ENCODE peak calls at places on chromosomes 12 and 14, in eight cellular contexts. D is hepatocyte, X is neural crest cell, A is lung, K is endothelial cell of umbilical vein, J is Calu3, P is brain microvascular endothelial cell, I is type B pancreatic cell. Q is an unnamed sample.

GRCh38 chr12:107404981-107405380 is 280.6 kb upstream of the PWP1 start:
- DNase-seq in D (peak), X (no peak), A (no peak), K (peak), J (peak), P (peak), I (no peak), Q (no peak)

GRCh38 chr12:130945793-130946492 is 7.8 kb upstream of the ADGRD1 start:
- DNase-seq in D (no peak), X (no peak), A (no peak), K (no peak), J (no peak), P (no peak), I (no peak), Q (no peak)

GRCh38 chr12:88996389-88996788 is 355.9 kb downstream of the DUSP6 start:
- DNase-seq in D (no peak), X (no peak), A (no peak), K (peak), J (no peak), P (no peak), I (no peak), Q (no peak)

GRCh38 chr12:53051058-53051880 is 1.4 kb downstream of the TNS2 start:
- DNase-seq in D (peak), X (no peak), A (peak), K (peak), J (no peak), P (peak), I (no peak), Q (peak)

GRCh38 chr12:16668198-16668597 is 62.2 kb upstream of the LMO3 start:
- DNase-seq in D (no peak), X (no peak), A (no peak), K (no peak), J (no peak), P (no peak), I (no peak), Q (no peak)

GRCh38 chr14:26841361-26841760 is 243.5 kb upstream of the NOVA1 start:
- DNase-seq in D (peak), X (no peak), A (no peak), K (peak), J (no peak), P (no peak), I (no peak), Q (no peak)

GRCh38 chr12:8698830-8699330 is 1.1 kb downstream of the RIMKLB start:
- DNase-seq in D (no peak), X (no peak), A (no peak), K (peak), J (no peak), P (no peak), I (no peak), Q (no peak)

GRCh38 chr12:104376650-104377506 is 73.3 kb downstream of the EID3 start:
- DNase-seq in D (no peak), X (no peak), A (no peak), K (no peak), J (no peak), P (no peak), I (no peak), Q (no peak)

GRCh38 chr14:75543258-75543657 is 21.0 kb downstream of the BATF start:
- DNase-seq in D (no peak), X (no peak), A (no peak), K (no peak), J (no peak), P (no peak), I (no peak), Q (no peak)

GRCh38 chr14:66643344-66643743 is 135.4 kb downstream of the GPHN start:
- DNase-seq in D (no peak), X (no peak), A (no peak), K (peak), J (no peak), P (no peak), I (no peak), Q (no peak)

GRCh38 chr12:88308825-88309224 is 166.7 kb downstream of the TMTC3 start:
- DNase-seq in D (no peak), X (no peak), A (no peak), K (peak), J (no peak), P (peak), I (no peak), Q (no peak)

GRCh38 chr14:20662968-20663731 is 21.2 kb upstream of the RNASE4 start:
- DNase-seq in D (peak), X (no peak), A (peak), K (peak), J (peak), P (peak), I (no peak), Q (no peak)

GRCh38 chr12:109718390-109718789 is 4.8 kb downstream of the FAM222A start:
- DNase-seq in D (peak), X (peak), A (no peak), K (no peak), J (no peak), P (no peak), I (no peak), Q (no peak)

GRCh38 chr12:42187799-42188198 is 43.1 kb upstream of the GXYLT1 start:
- DNase-seq in D (peak), X (no peak), A (no peak), K (no peak), J (no peak), P (no peak), I (no peak), Q (no peak)

GRCh38 chr14:103696027-103696402 is 19.2 kb downstream of the XRCC3 start:
- DNase-seq in D (no peak), X (no peak), A (no peak), K (no peak), J (no peak), P (no peak), I (no peak), Q (no peak)

GRCh38 chr12:108793756-108794441 is 62.6 kb upstream of the CORO1C start:
- DNase-seq in D (no peak), X (no peak), A (no peak), K (no peak), J (no peak), P (no peak), I (no peak), Q (no peak)

GRCh38 chr14:58638231-58639205 is 756 bp downstream of the DACT1 start:
- DNase-seq in D (peak), X (peak), A (no peak), K (peak), J (peak), P (no peak), I (no peak), Q (peak)

GRCh38 chr14:50666772-50667490 is 1.2 kb downstream of the SAV1 start:
- DNase-seq in D (peak), X (no peak), A (no peak), K (peak), J (peak), P (peak), I (no peak), Q (peak)

GRCh38 chr14:68894123-68894522 is 85.0 kb downstream of the ACTN1 start:
- DNase-seq in D (no peak), X (no peak), A (no peak), K (peak), J (no peak), P (peak), I (no peak), Q (no peak)

GRCh38 chr14:23308721-23309445 is 2.2 kb downstream of the BCL2L2 start:
- DNase-seq in D (no peak), X (no peak), A (no peak), K (no peak), J (no peak), P (no peak), I (no peak), Q (no peak)

GRCh38 chr12:12714276-12715001 is 2.7 kb upstream of the CDKN1B start:
- DNase-seq in D (peak), X (no peak), A (no peak), K (peak), J (peak), P (no peak), I (no peak), Q (no peak)

GRCh38 chr14:22797017-22797917 is 18.0 kb downstream of the SLC7A7 start:
- DNase-seq in D (peak), X (no peak), A (no peak), K (no peak), J (no peak), P (no peak), I (no peak), Q (no peak)

GRCh38 chr12:75628916-75629315 is 117.5 kb upstream of the KRR1 start:
- DNase-seq in D (no peak), X (no peak), A (no peak), K (no peak), J (no peak), P (no peak), I (no peak), Q (no peak)

GRCh38 chr12:127144770-127145169 is 1122.2 kb upstream of the TMEM132C start:
- DNase-seq in D (no peak), X (no peak), A (no peak), K (no peak), J (no peak), P (no peak), I (no peak), Q (no peak)

GRCh38 chr14:89351364-89351957 is 65.6 kb downstream of the FOXN3 start:
- DNase-seq in D (peak), X (no peak), A (peak), K (peak), J (no peak), P (no peak), I (no peak), Q (no peak)

GRCh38 chr14:77123381-77124344 is 17.9 kb downstream of the ZDHHC22 start:
- DNase-seq in D (peak), X (no peak), A (peak), K (no peak), J (peak), P (no peak), I (no peak), Q (no peak)

GRCh38 chr14:77125275-77126073 is 16.1 kb downstream of the ZDHHC22 start:
- DNase-seq in D (no peak), X (no peak), A (no peak), K (no peak), J (no peak), P (no peak), I (no peak), Q (no peak)

GRCh38 chr14:77126461-77126990 is 15.1 kb downstream of the ZDHHC22 start:
- DNase-seq in D (no peak), X (no peak), A (no peak), K (no peak), J (no peak), P (no peak), I (no peak), Q (no peak)

GRCh38 chr14:77124345-77125274 is 17.0 kb downstream of the ZDHHC22 start:
- DNase-seq in D (peak), X (peak), A (no peak), K (peak), J (peak), P (no peak), I (no peak), Q (peak)

DNA sequence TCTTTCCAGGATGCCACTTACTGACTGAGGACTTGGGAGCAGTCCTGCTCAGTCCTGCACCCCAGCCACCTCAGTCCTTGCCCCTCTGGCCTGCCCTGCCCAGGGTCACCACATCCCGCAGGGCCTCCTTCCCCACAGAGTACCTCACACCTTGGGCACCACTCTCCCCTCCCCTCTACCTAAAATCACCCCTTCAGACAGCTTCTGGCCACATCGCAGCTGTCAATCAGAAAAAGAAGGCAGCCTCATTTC is 15.6 kb downstream of the ZDHHC22 start:
- DNase-seq in D (no peak), X (no peak), A (no peak), K (no peak), J (no peak), P (no peak), I (no peak), Q (no peak)
- TF ChIP-seq CTCF in D (no peak), X (no peak), A (no peak), K (no peak), J (no peak), P (no peak), I (no peak), Q (no peak)

DNA sequence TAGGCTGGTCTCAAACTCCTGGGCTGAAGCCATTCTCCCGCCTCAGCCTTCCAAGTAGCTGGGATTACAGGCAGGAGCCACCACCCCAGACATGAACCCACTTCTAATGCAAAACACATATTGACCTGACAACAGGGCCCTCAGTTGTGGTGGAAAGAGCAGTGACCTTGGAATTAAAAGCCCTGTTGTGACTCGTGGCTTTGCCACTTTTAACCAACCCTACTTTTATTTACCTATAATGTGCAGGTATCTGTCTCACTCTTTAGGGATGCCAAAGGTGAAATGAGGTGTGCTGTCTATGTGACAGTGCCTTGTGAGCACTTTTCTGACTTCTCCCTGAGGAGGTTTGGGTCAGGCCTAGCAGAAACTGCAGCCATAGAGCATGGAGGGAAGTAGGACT is 132.8 kb upstream of the DNM1L start:
- DNase-seq in D (no peak), X (no peak), A (no peak), K (no peak), J (no peak), P (no peak), I (no peak), Q (no peak)
- TF ChIP-seq CTCF in D (no peak), X (no peak), A (no peak), K (no peak), J (no peak), P (no peak), I (no peak), Q (no peak)

GRCh38 chr14:32384464-32384863 is 55.4 kb downstream of the AKAP6 start:
- DNase-seq in D (no peak), X (no peak), A (no peak), K (no peak), J (no peak), P (no peak), I (no peak), Q (no peak)

GRCh38 chr14:32383337-32384009 is 54.4 kb downstream of the AKAP6 start:
- DNase-seq in D (no peak), X (no peak), A (no peak), K (no peak), J (no peak), P (no peak), I (no peak), Q (no peak)

GRCh38 chr14:32379447-32379846 is 50.3 kb downstream of the AKAP6 start:
- DNase-seq in D (no peak), X (no peak), A (no peak), K (no peak), J (no peak), P (no peak), I (no peak), Q (no peak)

GRCh38 chr14:32381869-32382268 is 52.8 kb downstream of the AKAP6 start:
- DNase-seq in D (no peak), X (no peak), A (no peak), K (no peak), J (no peak), P (no peak), I (no peak), Q (no peak)

GRCh38 chr14:32382704-32383103 is 53.6 kb downstream of the AKAP6 start:
- DNase-seq in D (no peak), X (no peak), A (no peak), K (no peak), J (peak), P (no peak), I (no peak), Q (no peak)
- TF ChIP-seq CTCF in D (peak), X (peak), A (no peak), K (peak), J (peak), P (peak), I (peak), Q (no peak)

DNA sequence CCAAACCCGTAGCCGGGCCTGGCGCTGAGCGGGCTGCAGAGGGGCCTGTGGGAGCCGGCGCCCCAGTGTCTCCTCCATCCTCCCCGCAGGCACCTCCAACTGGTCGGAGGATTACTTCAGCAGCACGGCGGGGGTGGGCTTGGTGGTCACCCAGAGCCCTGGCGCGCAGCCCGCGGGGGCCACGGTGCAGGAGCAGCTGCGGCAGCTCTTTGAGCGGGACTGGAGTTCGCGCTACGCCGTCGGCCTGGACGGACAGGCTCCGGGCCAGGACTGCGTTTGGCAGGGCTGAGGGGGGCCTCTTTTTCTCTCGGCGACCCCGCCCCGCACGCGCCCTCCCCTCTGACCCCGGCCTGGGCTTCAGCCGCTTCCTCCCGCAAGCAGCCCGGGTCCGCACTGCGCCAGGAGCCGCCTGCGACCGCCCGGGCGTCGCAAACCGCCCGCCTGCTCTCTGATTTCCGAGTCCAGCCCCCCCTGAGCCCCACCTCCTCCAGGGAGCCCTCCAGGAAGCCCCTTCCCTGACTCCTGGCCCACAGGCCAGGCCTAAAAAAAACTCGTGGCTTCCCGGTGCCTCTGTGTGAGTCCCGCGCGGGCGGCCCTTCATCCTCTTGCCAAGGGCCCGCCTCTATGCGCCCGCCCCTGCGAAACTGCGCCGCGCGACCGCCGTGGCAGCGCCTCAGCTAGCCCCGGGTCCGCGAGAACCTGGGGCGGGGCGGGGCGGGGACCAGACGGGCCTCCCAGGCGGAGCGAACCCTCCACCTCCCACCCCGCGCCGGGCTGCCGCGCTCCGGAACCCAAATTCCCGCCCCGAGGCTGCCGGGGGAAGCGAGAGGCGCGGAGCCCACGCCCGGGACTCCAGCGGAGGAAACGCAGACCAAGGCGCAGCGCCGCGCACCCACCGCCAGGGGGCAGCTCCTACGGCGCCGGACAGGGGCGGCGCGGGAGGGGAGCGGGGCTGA is 8.3 kb downstream of the PLD4 start:
- DNase-seq in D (peak), X (peak), A (peak), K (peak), J (peak), P (peak), I (peak), Q (peak)
- TF ChIP-seq CTCF in D (peak), X (peak), A (peak), K (peak), J (peak), P (peak), I (peak), Q (peak)

DNA sequence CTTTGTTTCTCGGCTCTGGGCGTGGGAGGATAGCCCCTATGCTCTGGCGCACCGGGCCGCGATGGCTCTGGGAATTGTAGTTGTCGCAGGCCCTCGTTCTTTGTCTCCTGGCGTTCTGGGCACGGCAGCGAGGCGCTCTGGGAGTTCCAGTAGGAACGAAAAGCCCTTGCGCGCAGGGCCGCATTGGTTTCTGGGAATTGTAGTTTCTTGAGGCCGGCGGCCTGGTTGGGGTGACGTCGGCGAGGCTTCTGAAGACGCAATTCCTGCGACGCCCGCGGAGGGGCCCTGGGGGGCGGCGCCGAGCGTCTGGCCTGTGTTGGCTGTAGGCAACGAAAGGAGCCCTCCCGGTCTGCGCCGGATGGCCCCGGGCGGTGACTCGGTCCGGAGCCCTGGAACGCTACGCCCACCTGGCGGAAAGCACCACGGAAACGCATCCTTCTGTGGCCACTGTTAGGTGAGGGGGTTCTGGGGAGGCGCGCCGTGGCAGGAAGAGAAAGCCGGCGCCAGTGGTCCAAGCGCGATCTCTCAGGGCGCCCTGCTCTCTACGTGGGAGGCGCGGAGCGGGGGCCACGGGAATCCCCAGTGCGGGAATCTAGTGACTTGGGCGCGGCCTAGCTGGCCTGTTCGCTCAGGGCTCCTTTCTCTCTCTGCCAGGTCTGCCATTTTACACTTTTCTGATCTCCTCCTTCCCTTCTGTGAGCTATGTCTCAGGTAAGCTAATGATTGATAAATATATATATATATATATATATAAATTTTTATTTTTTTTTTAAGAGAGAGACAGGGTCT is at the start of gene ZNF140:
- DNase-seq in D (peak), X (no peak), A (peak), K (peak), J (peak), P (peak), I (no peak), Q (peak)
- TF ChIP-seq CTCF in D (no peak), X (peak), A (no peak), K (peak), J (no peak), P (peak), I (peak), Q (peak)

GRCh38 chr14:95386536-95386935 is 66.8 kb upstream of the CLMN start:
- DNase-seq in D (no peak), X (no peak), A (no peak), K (no peak), J (no peak), P (no peak), I (peak), Q (no peak)
- TF ChIP-seq CTCF in D (no peak), X (no peak), A (no peak), K (no peak), J (no peak), P (no peak), I (no peak), Q (no peak)

DNA sequence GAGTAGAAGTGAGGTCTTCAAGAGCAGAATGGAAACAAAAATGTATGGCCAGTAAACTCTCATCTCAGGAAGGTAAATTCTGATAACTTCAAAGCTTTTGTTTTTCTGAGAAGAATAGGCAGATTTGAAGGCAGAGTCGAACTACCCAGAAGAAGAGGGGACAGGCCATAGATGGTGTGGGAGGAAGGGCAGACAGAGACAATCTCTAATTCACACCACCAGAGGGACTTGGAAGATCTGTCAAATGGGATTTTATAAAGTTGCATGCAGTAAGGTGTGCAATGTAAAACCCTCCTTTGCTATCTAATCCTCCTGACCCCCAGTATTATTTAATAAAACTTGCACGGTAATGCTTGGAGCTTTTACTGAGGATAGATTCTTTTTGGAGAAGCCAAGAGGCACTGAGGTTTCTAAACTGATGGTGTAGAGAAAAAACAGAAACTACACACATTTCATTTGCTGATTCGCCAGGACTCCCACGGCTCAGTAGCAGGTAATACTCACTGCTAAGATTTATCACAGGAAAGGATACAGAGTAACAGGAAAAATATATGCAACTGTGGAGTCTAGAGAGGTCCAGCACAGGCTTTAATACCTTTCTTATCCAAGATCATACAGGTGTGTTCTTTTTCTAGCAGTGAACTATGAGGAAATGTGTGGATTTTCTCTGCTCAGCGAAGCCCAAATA is 18.3 kb downstream of the SLC38A2 start:
- DNase-seq in D (no peak), X (no peak), A (no peak), K (peak), J (no peak), P (no peak), I (no peak), Q (no peak)
- TF ChIP-seq CTCF in D (no peak), X (no peak), A (no peak), K (peak), J (no peak), P (peak), I (no peak), Q (no peak)